ENCODE peak calls at places on chromosomes 16 and 17, in nine cellular contexts. Q is mesothelial cell of epicardium, T is BE2C, L is MCF 10A, V is IMR-90, K is AG09319, F is heart left ventricle, E is dorsolateral prefrontal cortex, J is D721Med. X is an unnamed sample.

GRCh38 chr16:19810817-19811731 is 73.6 kb downstream of the GPRC5B start:
- DNase-seq in T (no peak), V (peak; percentile 95), F (no peak), E (no peak), K (peak; percentile 38), Q (no peak), J (no peak), L (peak; percentile 22), X (no peak)

GRCh38 chr17:27207073-27207511 is 86.8 kb upstream of the WSB1 start:
- DNase-seq in V (peak; percentile 71), J (no peak), Q (no peak), T (no peak), E (no peak), L (peak; percentile 77), K (peak; percentile 20), F (no peak), X (no peak)

GRCh38 chr17:36629970-36630369 is 28.6 kb downstream of the MRM1 start:
- DNase-seq in V (no peak), E (no peak), J (no peak), T (no peak), F (no peak), K (no peak), L (no peak), Q (no peak), X (no peak)

GRCh38 chr17:8105957-8106398 is 12.3 kb downstream of the ALOXE3 start:
- DNase-seq in J (no peak), T (no peak), K (no peak), L (peak; percentile 86), E (no peak), F (no peak), Q (no peak), V (no peak), X (no peak)

GRCh38 chr16:81482329-81483063 is 37.9 kb downstream of the CMIP start:
- DNase-seq in K (no peak), V (no peak), L (no peak), F (peak; percentile 39), Q (no peak), J (no peak), T (no peak), E (no peak), X (no peak)

GRCh38 chr16:27366687-27367462 is 35.1 kb upstream of the IL21R start:
- DNase-seq in T (no peak), Q (no peak), J (no peak), K (no peak), L (no peak), F (no peak), E (no peak), V (no peak), X (no peak)

GRCh38 chr17:36470499-36470898 is 16.0 kb upstream of the ZNHIT3 start:
- DNase-seq in K (no peak), F (no peak), T (no peak), J (no peak), Q (no peak), L (no peak), E (no peak), V (no peak), X (no peak)

GRCh38 chr16:23435500-23435899 is 17.5 kb downstream of the COG7 start:
- DNase-seq in J (peak; percentile 43), K (no peak), F (peak; percentile 21), E (no peak), V (peak; percentile 48), L (peak; percentile 71), Q (no peak), T (peak; percentile 78), X (peak; percentile 82)

GRCh38 chr16:15810411-15810810 is 46.4 kb downstream of the MYH11 start:
- DNase-seq in K (no peak), T (no peak), J (no peak), Q (no peak), E (no peak), F (no peak), V (no peak), L (no peak), X (peak; percentile 23)

GRCh38 chr16:78235168-78235800 is 135.8 kb downstream of the WWOX start:
- DNase-seq in J (peak; percentile 18), V (peak; percentile 57), T (peak; percentile 32), K (peak; percentile 23), Q (no peak), L (peak; percentile 72), F (peak; percentile 47), E (peak; percentile 60), X (peak; percentile 86)

GRCh38 chr17:79272666-79273219 is 198.1 kb downstream of the ENGASE start:
- DNase-seq in L (peak; percentile 28), J (no peak), V (peak; percentile 1), E (no peak), K (no peak), T (peak; percentile 37), F (no peak), Q (no peak), X (no peak)

GRCh38 chr17:8557176-8557806 is 73.2 kb downstream of the MYH10 start:
- DNase-seq in F (no peak), L (no peak), V (no peak), J (no peak), E (no peak), K (no peak), T (no peak), Q (no peak), X (no peak)

GRCh38 chr16:23640669-23640958 is 496 bp downstream of the PALB2 start:
- DNase-seq in E (no peak), L (peak; percentile 0), J (peak; percentile 28), T (no peak), Q (no peak), K (no peak), V (no peak), F (no peak), X (no peak)

GRCh38 chr16:9334091-9334490 is 242.6 kb downstream of the HAPSTR1 start:
- DNase-seq in J (no peak), Q (no peak), V (no peak), F (no peak), L (no peak), E (no peak), K (no peak), T (no peak), X (no peak)

GRCh38 chr16:3180445-3180878 is 7.5 kb upstream of the OR1F1 start:
- DNase-seq in F (no peak), V (no peak), Q (no peak), T (peak; percentile 61), E (no peak), J (no peak), L (no peak), K (no peak), X (no peak)

GRCh38 chr16:3012828-3013420 is at the start of gene CLDN9:
- DNase-seq in L (no peak), F (no peak), T (no peak), K (no peak), E (no peak), J (no peak), Q (no peak), V (no peak), X (peak; percentile 40)

GRCh38 chr17:1150863-1151685 is 28.7 kb downstream of the ABR start:
- DNase-seq in Q (no peak), V (no peak), K (no peak), F (no peak), E (no peak), T (no peak), L (no peak), J (no peak), X (no peak)

DNA sequence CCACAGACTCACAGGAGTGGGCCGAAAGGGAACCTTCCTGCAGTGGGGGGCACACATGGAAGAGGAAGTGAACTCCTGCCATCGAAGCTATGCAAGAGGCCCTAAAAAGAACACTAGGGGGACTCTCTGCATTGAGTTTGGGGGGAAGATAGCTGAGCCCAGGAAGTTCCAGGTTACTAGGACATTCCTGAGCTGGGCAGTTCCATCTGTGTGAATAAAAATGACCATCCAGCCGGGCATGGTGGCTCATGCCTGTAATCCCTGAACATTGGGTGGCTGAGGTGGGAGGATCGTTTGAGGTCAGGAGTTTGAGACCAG is 211.8 kb downstream of the ZNF423 start:
- DNase-seq in F (no peak), L (peak; percentile 2), V (no peak), Q (no peak), J (no peak), E (no peak), K (no peak), T (no peak), X (no peak)
- TF ChIP-seq CTCF in F (no peak), L (no peak), V (no peak), Q (no peak), J (peak; percentile 20), E (no peak), K (peak; percentile 43), T (peak; percentile 32), X (no peak)

GRCh38 chr16:87840462-87840978 is 28.8 kb downstream of the SLC7A5 start:
- DNase-seq in V (no peak), F (peak; percentile 21), L (no peak), T (no peak), E (no peak), K (no peak), Q (no peak), J (no peak), X (no peak)
- TF ChIP-seq CTCF in V (no peak), F (no peak), L (no peak), T (peak; percentile 8), E (no peak), K (no peak), Q (no peak), J (no peak), X (no peak)

DNA sequence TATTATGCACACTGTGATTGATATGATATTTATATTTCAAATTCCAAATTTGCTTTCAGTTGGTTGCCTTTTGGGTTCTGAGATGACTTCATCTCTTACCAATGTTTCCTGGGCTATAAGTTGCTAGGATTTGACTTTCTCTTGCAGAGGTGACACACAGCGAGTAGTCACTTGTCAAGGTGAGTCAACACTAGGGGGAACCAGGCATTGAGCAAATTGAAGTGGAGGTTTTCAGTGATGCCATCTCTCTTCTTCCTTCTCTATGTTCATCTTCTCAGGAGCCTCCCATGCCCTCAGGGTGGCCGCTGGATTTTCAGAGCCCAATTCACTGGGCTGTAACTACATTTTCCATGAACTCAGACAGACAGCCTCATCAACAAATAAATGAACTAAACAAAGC is 6.0 kb upstream of the CPD start:
- DNase-seq in T (no peak), V (peak; percentile 80), E (no peak), F (no peak), L (peak; percentile 72), J (no peak), Q (no peak), K (no peak), X (no peak)
- TF ChIP-seq CTCF in T (peak; percentile 17), V (no peak), E (no peak), F (no peak), L (no peak), J (peak; percentile 20), Q (no peak), K (no peak), X (no peak)

DNA sequence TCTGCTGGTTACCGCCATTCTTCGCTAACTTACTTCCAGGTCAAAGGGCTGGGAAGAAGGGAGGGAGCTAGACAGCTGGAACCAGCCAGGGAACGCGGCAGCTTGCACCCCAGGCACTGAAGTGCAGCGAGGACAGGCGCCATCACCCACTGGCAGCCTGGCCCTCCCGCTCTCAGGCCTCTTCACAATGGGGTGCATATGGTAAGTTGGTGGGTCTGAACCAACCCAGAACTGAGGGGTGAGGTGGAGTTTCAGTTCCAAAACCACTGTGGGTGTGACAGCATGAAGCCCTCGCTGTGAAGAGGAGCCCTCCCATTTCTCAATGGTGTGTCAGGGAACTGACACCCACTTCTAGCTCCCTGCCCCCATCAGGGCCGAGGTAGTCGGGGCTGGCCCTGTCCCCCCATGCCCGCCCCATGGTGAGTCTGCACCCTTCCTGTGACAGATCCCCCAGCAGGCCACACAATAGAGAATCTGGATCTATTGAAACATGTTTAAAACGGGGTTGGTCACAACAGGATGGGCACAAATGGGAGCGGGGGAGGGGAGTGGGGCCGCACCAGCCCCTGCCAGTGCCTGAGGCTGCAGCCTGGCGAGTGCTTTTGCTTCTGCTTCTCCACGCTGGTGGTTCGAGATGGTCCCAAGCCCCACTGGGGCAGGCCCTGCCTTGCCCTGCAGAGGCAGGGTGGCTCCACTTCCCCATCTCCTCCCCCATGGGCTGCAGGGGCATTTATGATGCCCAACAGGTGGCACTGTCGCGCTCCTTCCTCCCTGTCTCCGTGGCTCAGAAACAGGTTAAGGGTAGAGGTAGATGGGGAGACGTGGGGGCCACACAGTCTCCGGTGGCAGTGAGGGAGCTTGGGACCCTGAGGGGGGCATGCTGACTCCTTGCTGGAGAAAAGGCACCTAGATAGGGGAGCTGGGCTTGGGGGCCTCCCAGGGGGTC is 2.3 kb downstream of the LIMD2 start:
- DNase-seq in K (no peak), F (peak; percentile 54), Q (no peak), T (peak; percentile 60), L (peak; percentile 55), J (no peak), V (no peak), E (no peak), X (peak; percentile 55)
- TF ChIP-seq CTCF in K (peak; percentile 35), F (peak; percentile 13), Q (no peak), T (peak; percentile 61), L (peak; percentile 34), J (peak; percentile 64), V (peak; percentile 45), E (peak; percentile 42), X (peak; percentile 21)